ENCODE peak calls at places on chromosomes 5 and 9, in four cellular contexts. Q is Calu3, A is retinal pigment epithelial cell, H is GM12865. T is an unnamed sample.

GRCh38 chr5:159311063-159311462 is 19.2 kb downstream of the IL12B start:
- DNase-seq in Q (no peak), A (no peak), H (no peak), T (no peak)

GRCh38 chr5:55936100-55936693 is 58.6 kb downstream of the IL6ST start:
- DNase-seq in Q (peak), A (peak), H (peak), T (peak)

GRCh38 chr9:6040077-6040476 is 24.7 kb upstream of the RANBP6 start:
- DNase-seq in Q (no peak), A (no peak), H (no peak), T (no peak)

GRCh38 chr5:95881833-95882232 is 59.3 kb upstream of the GLRX start:
- DNase-seq in Q (no peak), A (no peak), H (no peak), T (no peak)

GRCh38 chr5:120677481-120677880 is 213.4 kb downstream of the PRR16 start:
- DNase-seq in Q (no peak), A (no peak), H (no peak), T (no peak)

GRCh38 chr5:98360548-98360947 is 412.9 kb upstream of the RGMB start:
- DNase-seq in Q (no peak), A (no peak), H (no peak), T (no peak)

GRCh38 chr5:122089614-122090013 is 11.6 kb upstream of the LOX start:
- DNase-seq in Q (no peak), A (no peak), H (no peak), T (no peak)

GRCh38 chr9:135500071-135500524 is 384 bp upstream of the MRPS2 start:
- DNase-seq in Q (no peak), A (no peak), H (no peak), T (no peak)

GRCh38 chr5:122683631-122684030 is 91.2 kb upstream of the SNX2 start:
- DNase-seq in Q (no peak), A (no peak), H (no peak), T (no peak)

GRCh38 chr5:135264451-135265445 is 134.3 kb downstream of the MACROH2A1 start:
- DNase-seq in Q (no peak), A (peak), H (no peak), T (no peak)

GRCh38 chr5:148805323-148806290 is 20.8 kb upstream of the ADRB2 start:
- DNase-seq in Q (no peak), A (no peak), H (peak), T (no peak)

GRCh38 chr5:142561486-142562097 is 124.3 kb downstream of the FGF1 start:
- DNase-seq in Q (no peak), A (no peak), H (no peak), T (no peak)

GRCh38 chr9:105883847-105884246 is 189.5 kb downstream of the TMEM38B start:
- DNase-seq in Q (no peak), A (no peak), H (peak), T (peak)

GRCh38 chr9:86925686-86926085 is 21.6 kb downstream of the GAS1 start:
- DNase-seq in Q (no peak), A (peak), H (no peak), T (no peak)

GRCh38 chr9:111271481-111272080 is 58.4 kb downstream of the OR2K2 start:
- DNase-seq in Q (no peak), A (no peak), H (no peak), T (no peak)

GRCh38 chr5:150026682-150027172 is 26.2 kb downstream of the HMGXB3 start:
- DNase-seq in Q (no peak), A (no peak), H (no peak), T (no peak)

GRCh38 chr5:170444969-170445505 is 55.9 kb upstream of the KCNMB1 start:
- DNase-seq in Q (no peak), A (no peak), H (no peak), T (no peak)

GRCh38 chr5:75551471-75551870 is 39.8 kb downstream of the POLK start:
- DNase-seq in Q (no peak), A (no peak), H (no peak), T (no peak)

GRCh38 chr5:139389701-139390638 is at the start of gene MZB1:
- DNase-seq in Q (no peak), A (no peak), H (peak), T (peak)

GRCh38 chr9:112166176-112167140 is 8.6 kb downstream of the SUSD1 start:
- DNase-seq in Q (peak), A (peak), H (no peak), T (no peak)

GRCh38 chr5:64333891-64334290 is 168.2 kb downstream of the RNF180 start:
- DNase-seq in Q (no peak), A (no peak), H (no peak), T (no peak)

GRCh38 chr5:38466444-38467189 is 89.8 kb downstream of the LIFR start:
- DNase-seq in Q (no peak), A (no peak), H (no peak), T (peak)

GRCh38 chr5:126106032-126106431 is 317.2 kb upstream of the GRAMD2B start:
- DNase-seq in Q (no peak), A (no peak), H (no peak), T (no peak)

GRCh38 chr5:68336200-68336599 is 120.6 kb downstream of the PIK3R1 start:
- DNase-seq in Q (no peak), A (no peak), H (no peak), T (no peak)

GRCh38 chr5:160743027-160743426 is 109.0 kb downstream of the ATP10B start:
- DNase-seq in Q (no peak), A (peak), H (peak), T (no peak)

GRCh38 chr9:114092336-114092735 is 6.8 kb downstream of the KIF12 start:
- DNase-seq in Q (no peak), A (no peak), H (no peak), T (no peak)

GRCh38 chr5:140297283-140297682 is 5.6 kb downstream of the PFDN1 start:
- DNase-seq in Q (no peak), A (no peak), H (no peak), T (no peak)

GRCh38 chr9:74281674-74282073 is 215.5 kb upstream of the RORB start:
- DNase-seq in Q (no peak), A (no peak), H (peak), T (no peak)
- TF ChIP-seq CTCF in Q (no peak), A (peak), H (peak), T (peak)

DNA sequence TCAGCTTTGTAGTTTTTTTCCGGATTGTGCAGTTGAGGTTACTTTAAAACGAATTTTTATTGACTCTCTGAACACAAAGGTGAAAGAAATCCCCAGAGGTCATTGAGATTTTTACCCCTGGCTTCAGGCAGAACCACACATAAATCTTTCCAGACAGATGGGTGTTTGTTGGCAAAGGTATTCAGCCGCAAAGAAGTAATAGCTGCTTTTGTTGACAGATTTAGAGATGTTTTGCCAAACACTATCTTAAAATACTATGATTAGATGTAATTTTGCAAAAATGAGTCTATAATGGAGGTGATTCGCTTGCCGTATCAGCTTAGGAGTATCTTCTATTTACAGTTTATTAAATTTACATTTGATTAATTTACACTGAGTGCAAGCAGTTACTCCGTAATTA is 418.3 kb upstream of the CLINT1 start:
- DNase-seq in Q (no peak), A (no peak), H (no peak), T (no peak)
- TF ChIP-seq CTCF in Q (no peak), A (no peak), H (no peak), T (no peak)

DNA sequence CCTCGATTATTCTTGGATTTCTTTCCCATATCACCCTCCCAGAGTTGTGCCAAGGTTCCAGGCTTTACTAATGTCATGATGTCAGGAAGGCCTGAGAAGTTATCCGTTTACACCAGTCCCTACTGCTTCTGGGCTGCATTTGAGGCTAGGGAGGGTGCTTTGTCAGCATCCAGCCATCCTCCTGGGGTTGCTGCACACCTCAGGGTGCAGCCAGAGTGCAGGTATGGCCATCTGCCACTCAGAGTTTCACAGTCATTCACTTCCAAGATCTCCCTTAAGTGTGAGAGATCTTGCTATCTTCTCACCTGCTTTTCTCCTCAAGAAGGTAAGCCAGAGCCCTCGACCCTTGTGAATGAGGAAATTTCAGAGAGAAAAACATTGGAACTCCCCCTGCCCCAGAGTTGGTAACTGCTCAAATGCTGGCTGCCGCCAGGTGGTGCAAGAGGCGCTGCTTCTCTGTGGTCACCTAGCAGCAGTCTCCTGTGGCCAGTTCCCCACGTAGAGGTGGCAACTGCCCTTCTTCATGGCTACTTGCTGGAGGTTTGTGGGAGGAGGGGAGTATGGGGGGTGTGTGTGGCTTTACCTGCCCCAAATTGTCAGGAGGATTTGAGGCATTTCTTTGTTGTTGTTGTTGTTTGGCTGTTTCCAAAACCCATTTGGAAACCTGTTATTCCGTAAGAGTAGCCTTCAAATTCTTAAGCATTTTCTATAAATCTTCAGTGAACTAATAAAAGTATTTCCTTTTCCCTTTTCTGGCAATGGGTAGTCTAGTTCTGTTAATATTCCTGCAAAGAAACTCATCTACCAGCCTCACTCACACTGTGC is 259.6 kb upstream of the DMRT1 start:
- DNase-seq in Q (peak), A (no peak), H (peak), T (peak)
- TF ChIP-seq CTCF in Q (peak), A (no peak), H (peak), T (no peak)

GRCh38 chr9:123402981-123403509 is 47.0 kb downstream of the CRB2 start:
- DNase-seq in Q (no peak), A (no peak), H (no peak), T (no peak)

GRCh38 chr9:123401879-123402513 is 46.0 kb downstream of the CRB2 start:
- DNase-seq in Q (peak), A (no peak), H (peak), T (peak)

GRCh38 chr9:123400926-123401503 is 45.0 kb downstream of the CRB2 start:
- DNase-seq in Q (no peak), A (no peak), H (no peak), T (no peak)

GRCh38 chr9:123397975-123398374 is 42.0 kb downstream of the CRB2 start:
- DNase-seq in Q (no peak), A (no peak), H (no peak), T (no peak)

GRCh38 chr9:123399803-123400378 is 43.9 kb downstream of the CRB2 start:
- DNase-seq in Q (peak), A (no peak), H (peak), T (peak)
- TF ChIP-seq CTCF in Q (no peak), A (peak), H (peak), T (peak)

DNA sequence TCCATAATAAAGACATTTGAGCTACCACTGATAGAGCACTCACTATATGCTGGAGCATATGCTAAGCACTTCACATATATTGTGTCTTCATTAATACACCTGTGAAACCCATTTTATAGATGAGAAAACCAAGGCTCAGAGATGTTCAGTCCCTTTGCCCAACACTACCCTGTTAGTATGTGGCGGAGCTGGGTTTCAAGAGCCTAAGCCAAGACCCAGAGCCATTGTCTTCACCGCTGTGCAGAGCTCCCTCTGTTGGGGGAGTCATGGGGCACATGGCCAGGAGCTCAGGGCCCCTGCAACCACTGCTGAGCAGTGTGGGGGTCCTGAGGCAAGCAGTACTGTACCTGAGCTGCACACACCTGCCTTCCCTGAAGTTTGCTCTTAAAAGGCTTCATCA is 37.3 kb upstream of the SLC25A51 start:
- DNase-seq in Q (no peak), A (no peak), H (no peak), T (no peak)
- TF ChIP-seq CTCF in Q (no peak), A (peak), H (no peak), T (no peak)

GRCh38 chr9:124311283-124311682 is 53.5 kb downstream of the NEK6 start:
- DNase-seq in Q (no peak), A (no peak), H (no peak), T (no peak)
- TF ChIP-seq CTCF in Q (no peak), A (peak), H (no peak), T (no peak)

GRCh38 chr5:145636396-145636795 is 198.7 kb downstream of the PRELID2 start:
- DNase-seq in Q (no peak), A (no peak), H (no peak), T (no peak)
- TF ChIP-seq CTCF in Q (no peak), A (no peak), H (no peak), T (no peak)

GRCh38 chr5:66724740-66725139 is 128.5 kb downstream of the MAST4 start:
- DNase-seq in Q (no peak), A (no peak), H (no peak), T (no peak)
- TF ChIP-seq CTCF in Q (no peak), A (peak), H (no peak), T (no peak)

GRCh38 chr9:137705443-137705863 is 86.6 kb downstream of the EHMT1 start:
- DNase-seq in Q (no peak), A (no peak), H (peak), T (peak)
- TF ChIP-seq CTCF in Q (no peak), A (no peak), H (no peak), T (no peak)

T was measured in GM13976.